ENCODE peak calls at places on chromosomes 5 and 9, in five cellular contexts. G is pancreas; L is CD4-positive, CD25-positive, alpha-beta regulatory T cell; P is GM12878; I is breast epithelium. F is an unnamed sample.
A peak's percentile ranks its signal among the peaks of the same experiment; 100 is the strongest.

GRCh38 chr5:148740466-148740865 is 85.9 kb upstream of the ADRB2 start:
- DNase-seq in G (no peak), P (no peak), I (no peak), L (no peak), F (no peak)

GRCh38 chr9:118992813-118993747 is 376.2 kb downstream of the BRINP1 start:
- DNase-seq in L (no peak), P (no peak), I (no peak), G (no peak), F (no peak)

GRCh38 chr9:107312651-107313050 is 29.6 kb downstream of the RAD23B start:
- DNase-seq in I (no peak), P (no peak), G (no peak), L (no peak), F (no peak)

GRCh38 chr5:38518341-38518740 is 38.1 kb downstream of the LIFR start:
- DNase-seq in I (no peak), P (no peak), G (no peak), L (no peak), F (no peak)

GRCh38 chr9:91164724-91165520 is 196.8 kb downstream of the AUH start:
- DNase-seq in I (peak; percentile 61), G (peak; percentile 53), P (no peak), L (peak; percentile 4), F (no peak)

GRCh38 chr9:111916234-111916645 is 19.6 kb downstream of the UGCG start:
- DNase-seq in P (no peak), I (no peak), G (no peak), L (no peak), F (no peak)

GRCh38 chr5:65808818-65809217 is 86.8 kb downstream of the NLN start:
- DNase-seq in G (no peak), P (no peak), L (no peak), I (no peak), F (no peak)

GRCh38 chr9:127983847-127984289 is 3.1 kb upstream of the EEIG1 start:
- DNase-seq in P (peak; percentile 76), I (no peak), G (no peak), L (no peak), F (no peak)

GRCh38 chr5:125262782-125263181 is 516.3 kb upstream of the ZNF608 start:
- DNase-seq in G (no peak), P (no peak), L (no peak), I (no peak), F (no peak)

GRCh38 chr5:104355350-104355749 is 792.8 kb upstream of the NUDT12 start:
- DNase-seq in G (no peak), P (no peak), L (no peak), I (no peak), F (no peak)

GRCh38 chr5:109168151-109168550 is 241.6 kb downstream of the PJA2 start:
- DNase-seq in L (no peak), I (no peak), G (no peak), P (no peak), F (no peak)

GRCh38 chr5:2750026-2750757 is 1.3 kb downstream of the IRX2 start:
- DNase-seq in P (no peak), G (no peak), I (no peak), L (no peak), F (no peak)

GRCh38 chr9:137234055-137234697 is 3.5 kb downstream of the SLC34A3 start:
- DNase-seq in I (no peak), P (no peak), G (no peak), L (no peak), F (no peak)

GRCh38 chr5:148796931-148797330 is 29.5 kb upstream of the ADRB2 start:
- DNase-seq in G (no peak), I (no peak), P (no peak), L (no peak), F (no peak)

GRCh38 chr9:123080444-123080843 is 47.0 kb downstream of the GPR21 start:
- DNase-seq in L (no peak), P (no peak), G (no peak), I (no peak), F (no peak)

GRCh38 chr5:160008877-160009590 is at the start of gene TTC1:
- DNase-seq in P (peak; percentile 98), L (peak; percentile 94), G (peak; percentile 97), I (peak; percentile 92), F (peak; percentile 96)

GRCh38 chr5:180208038-180208434 is 975 bp downstream of the RASGEF1C start:
- DNase-seq in I (no peak), G (no peak), L (no peak), P (no peak), F (no peak)

GRCh38 chr5:139861021-139861888 is 65.6 kb downstream of the PSD2 start:
- DNase-seq in G (no peak), I (no peak), L (no peak), P (no peak), F (no peak)

GRCh38 chr9:126366366-126367011 is 39.9 kb downstream of the MVB12B start:
- DNase-seq in L (no peak), P (no peak), I (no peak), G (no peak), F (peak; percentile 75)

GRCh38 chr9:105053209-105053652 is 125.3 kb upstream of the ABCA1 start:
- DNase-seq in P (peak; percentile 15), L (no peak), G (no peak), I (no peak), F (no peak)

GRCh38 chr9:87863882-87864465 is 18.7 kb upstream of the SPATA31E1 start:
- DNase-seq in P (no peak), G (no peak), L (no peak), I (no peak), F (no peak)

GRCh38 chr5:864492-865167 is 13.8 kb upstream of the ZDHHC11 start:
- DNase-seq in L (no peak), I (no peak), G (no peak), P (no peak), F (no peak)

GRCh38 chr9:137294091-137294683 is 7.9 kb downstream of the NRARP start:
- DNase-seq in L (no peak), I (no peak), P (no peak), G (peak; percentile 75), F (no peak)

GRCh38 chr9:114779352-114779845 is 26.4 kb downstream of the TNFSF15 start:
- DNase-seq in G (peak; percentile 85), L (no peak), P (no peak), I (peak; percentile 68), F (no peak)

GRCh38 chr5:40223884-40224402 is 455.8 kb upstream of the PTGER4 start:
- DNase-seq in I (no peak), L (no peak), P (peak; percentile 85), G (no peak), F (no peak)

GRCh38 chr9:87676976-87677775 is 48.7 kb upstream of the CTSL start:
- DNase-seq in G (no peak), I (no peak), L (no peak), P (no peak), F (no peak)

GRCh38 chr9:68920921-68921320 is 93.0 kb downstream of the PRKACG start:
- DNase-seq in I (no peak), G (no peak), L (no peak), P (no peak), F (no peak)

GRCh38 chr9:136050706-136051567 is 44.2 kb downstream of the NACC2 start:
- DNase-seq in L (no peak), I (no peak), G (no peak), P (no peak), F (no peak)

GRCh38 chr5:150295741-150296486 is 6.3 kb upstream of the CAMK2A start:
- DNase-seq in P (no peak), I (no peak), L (no peak), G (no peak), F (no peak)
- H3K27ac ChIP-seq in P (no peak overlapping the region), I (peak overlapping the region; percentile 59), L (no peak overlapping the region), G (no peak overlapping the region), F (peak overlapping the region; percentile 71)

GRCh38 chr5:13627673-13628454 is 316.6 kb downstream of the DNAH5 start:
- DNase-seq in I (no peak), L (no peak), P (no peak), G (no peak), F (no peak)

GRCh38 chr5:13629218-13629617 is 315.3 kb downstream of the DNAH5 start:
- DNase-seq in L (no peak), I (no peak), G (no peak), P (no peak), F (no peak)

DNA sequence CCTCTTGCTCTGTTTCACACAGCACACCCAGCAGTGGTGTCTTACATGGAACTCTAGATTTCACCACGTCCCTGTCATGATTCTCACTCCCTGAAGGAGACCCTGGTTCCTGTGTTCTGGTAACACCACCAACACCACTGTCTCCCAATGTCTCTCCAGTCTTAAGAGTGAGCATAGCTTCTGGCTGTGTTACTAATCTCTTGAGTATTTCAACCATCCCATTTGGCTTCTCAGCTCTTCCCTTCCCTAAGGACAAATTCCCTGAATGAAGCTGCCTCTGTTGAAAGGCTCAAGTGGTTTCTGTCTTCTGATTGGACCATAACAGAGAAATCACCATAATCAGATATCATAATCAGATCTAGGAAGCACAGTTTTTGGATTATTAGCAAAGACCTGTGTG is 311.8 kb downstream of the DNAH5 start:
- DNase-seq in L (no peak), G (no peak), I (no peak), P (no peak), F (no peak)
- H3K27ac ChIP-seq in L (no peak overlapping the region), G (no peak overlapping the region), I (no peak overlapping the region), P (no peak overlapping the region), F (no peak overlapping the region)

GRCh38 chr5:82396871-82397514 is 118.8 kb upstream of the RPS23 start:
- DNase-seq in P (no peak), L (no peak), G (peak; percentile 53), I (peak; percentile 67), F (peak; percentile 14)

GRCh38 chr5:82399111-82399510 is 121.0 kb upstream of the RPS23 start:
- DNase-seq in I (no peak), P (no peak), G (no peak), L (no peak), F (no peak)

GRCh38 chr5:82393951-82394350 is 115.8 kb upstream of the RPS23 start:
- DNase-seq in I (no peak), P (no peak), L (no peak), G (no peak), F (no peak)

GRCh38 chr5:82397741-82398320 is 119.7 kb upstream of the RPS23 start:
- DNase-seq in I (no peak), G (no peak), P (no peak), L (no peak), F (no peak)

DNA sequence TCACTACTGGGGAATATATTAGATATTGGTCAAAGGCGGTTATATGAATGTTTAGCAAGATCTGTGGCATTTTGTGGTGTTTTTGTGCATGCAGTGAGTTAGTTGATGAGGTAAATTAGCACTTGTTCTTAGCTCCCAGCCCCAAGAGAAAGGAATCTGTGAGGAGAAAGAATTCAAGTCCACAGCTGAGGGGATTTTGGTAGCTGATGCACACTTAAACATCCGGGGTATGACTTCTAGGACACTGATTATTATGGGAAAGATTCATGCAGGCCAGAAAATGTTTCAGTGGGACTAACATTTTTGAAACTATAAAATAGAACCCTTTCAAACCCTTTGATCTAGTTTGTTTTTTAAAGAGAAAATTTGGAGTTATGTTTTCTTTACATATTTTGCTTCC is 118.2 kb upstream of the RPS23 start:
- DNase-seq in P (no peak), G (no peak), L (no peak), I (no peak), F (no peak)
- H3K27ac ChIP-seq in P (no peak overlapping the region), G (peak overlapping the region; percentile 33), L (no peak overlapping the region), I (peak overlapping the region; percentile 29), F (no peak overlapping the region)

GRCh38 chr9:108676344-108676743 is 179.4 kb downstream of the ACTL7B start:
- DNase-seq in L (no peak), I (no peak), P (no peak), G (no peak), F (no peak)
- H3K27ac ChIP-seq in L (no peak overlapping the region), I (no peak overlapping the region), P (no peak overlapping the region), G (no peak overlapping the region), F (no peak overlapping the region)

GRCh38 chr9:94611638-94612068 is 18.0 kb upstream of the FBP2 start:
- DNase-seq in L (no peak), G (peak; percentile 37), I (no peak), P (no peak), F (no peak)
- H3K27ac ChIP-seq in L (no peak overlapping the region), G (peak overlapping the region; percentile 58), I (no peak overlapping the region), P (no peak overlapping the region), F (no peak overlapping the region)